ENCODE peak calls at places on chromosome 22, in six cellular contexts. X, S, C, L, E and P are unnamed samples.
A peak's percentile ranks its signal among the peaks of the same experiment; 100 is the strongest.

GRCh38 chr22:38819387-38819940 is 24.4 kb downstream of the NPTXR start:
- DNase-seq in S (no peak), C (no peak), L (no peak), X (no peak), E (no peak), P (no peak)

GRCh38 chr22:26480611-26480932 is 3.0 kb downstream of the HPS4 start:
- DNase-seq in X (no peak), C (no peak), L (no peak), S (no peak), E (no peak), P (no peak)

GRCh38 chr22:30752771-30753170 is 58.1 kb downstream of the OSBP2 start:
- DNase-seq in E (no peak), S (no peak), C (no peak), L (no peak), X (no peak), P (no peak)

GRCh38 chr22:39214383-39215069 is 30.3 kb downstream of the PDGFB start:
- DNase-seq in E (no peak), X (peak; percentile 73), C (peak; percentile 94), L (peak; percentile 42), S (peak; percentile 99), P (no peak)

GRCh38 chr22:22955276-22955798 is 67.7 kb downstream of the IGLL5 start:
- DNase-seq in X (no peak), L (no peak), C (no peak), S (no peak), E (no peak), P (peak; percentile 51)

GRCh38 chr22:26131755-26132154 is 37.5 kb upstream of the SEZ6L start:
- DNase-seq in L (no peak), C (no peak), S (no peak), X (no peak), E (no peak), P (no peak)

GRCh38 chr22:30826670-30827355 is 132.1 kb downstream of the OSBP2 start:
- DNase-seq in X (no peak), C (no peak), E (no peak), L (no peak), S (no peak), P (no peak)

GRCh38 chr22:27734066-27734465 is 67.5 kb downstream of the MN1 start:
- DNase-seq in X (no peak), C (no peak), L (no peak), S (peak; percentile 0), E (no peak), P (no peak)

DNA sequence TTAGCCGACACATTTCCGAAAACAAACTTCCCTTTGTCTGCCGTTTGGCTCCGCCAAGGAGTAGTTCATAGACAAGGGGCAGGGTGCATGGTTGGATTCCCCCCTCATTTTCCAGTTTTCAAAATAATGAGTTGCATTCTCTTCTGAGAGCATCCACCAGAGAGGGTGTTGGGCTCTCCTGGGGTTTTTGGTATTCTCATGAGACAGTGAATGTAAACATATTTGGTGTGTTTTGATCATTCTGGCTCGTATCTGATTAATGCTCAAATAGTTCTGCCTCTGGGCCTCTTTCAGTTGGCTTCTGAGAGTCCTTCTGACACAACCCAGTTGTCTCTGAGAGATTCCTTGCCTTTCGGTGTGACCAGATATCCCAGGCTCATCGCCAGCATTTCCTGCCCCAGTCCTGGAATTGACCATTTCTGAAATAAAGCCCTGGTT is 21.7 kb downstream of the GRAMD4 start:
- DNase-seq in S (no peak), X (no peak), E (no peak), L (peak; percentile 12), C (no peak), P (no peak)
- H3K9me2 ChIP-seq in S (no peaks in the 10 kb centered on the region), X (no peaks in the 10 kb centered on the region), E (no peaks in the 10 kb centered on the region), L (no peaks in the 10 kb centered on the region), C (no peaks in the 10 kb centered on the region), P (no peaks in the 10 kb centered on the region)

GRCh38 chr22:46780453-46780852 is 18.0 kb downstream of the TBC1D22A start:
- DNase-seq in X (no peak), L (no peak), C (no peak), S (no peak), E (no peak), P (no peak)

GRCh38 chr22:46777609-46777970 is 15.1 kb downstream of the TBC1D22A start:
- DNase-seq in S (peak; percentile 21), L (no peak), C (no peak), X (no peak), E (no peak), P (no peak)

GRCh38 chr22:46776876-46777608 is 14.6 kb downstream of the TBC1D22A start:
- DNase-seq in E (no peak), X (no peak), L (no peak), S (peak; percentile 12), C (no peak), P (no peak)

GRCh38 chr22:46779651-46780050 is 17.2 kb downstream of the TBC1D22A start:
- DNase-seq in S (peak; percentile 13), X (no peak), C (no peak), L (no peak), E (no peak), P (no peak)

DNA sequence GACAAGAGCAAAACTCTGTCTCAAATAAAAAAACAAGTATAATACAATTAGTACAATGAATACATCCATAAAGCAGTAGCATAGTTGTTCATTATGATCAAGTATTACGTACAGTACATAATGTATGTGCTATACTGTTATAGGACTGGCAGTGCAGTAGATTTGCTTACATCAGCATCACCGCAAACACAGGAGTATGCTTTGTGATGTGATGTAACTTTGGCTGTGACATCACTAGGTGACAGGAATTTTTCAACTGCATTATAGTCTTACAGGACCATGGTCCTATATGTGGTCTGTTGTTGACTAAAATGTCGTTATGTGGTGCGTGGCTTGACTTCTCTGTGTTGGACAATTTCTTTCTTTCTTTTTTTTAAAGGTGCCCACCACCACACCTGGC is 16.6 kb downstream of the TBC1D22A start:
- DNase-seq in L (no peak), X (no peak), S (peak; percentile 28), E (no peak), C (no peak), P (no peak)
- H3K4me1 ChIP-seq in L (peaks cover 11% of the 10 kb centered on the region), X (peaks cover 26% of the 10 kb centered on the region), S (peaks cover 22% of the 10 kb centered on the region), E (no peaks in the 10 kb centered on the region), C (peaks cover 17% of the 10 kb centered on the region), P (peaks cover under 1% of the 10 kb centered on the region)

GRCh38 chr22:37403267-37403960 is 23.9 kb downstream of the ELFN2 start:
- DNase-seq in S (no peak), E (peak; percentile 76), L (no peak), C (no peak), X (no peak), P (no peak)
- H3K9me2 ChIP-seq in S (no peaks in the 10 kb centered on the region), E (no peaks in the 10 kb centered on the region), L (no peaks in the 10 kb centered on the region), C (no peaks in the 10 kb centered on the region), X (no peaks in the 10 kb centered on the region), P (no peaks in the 10 kb centered on the region)

GRCh38 chr22:35781898-35782297 is 64.2 kb downstream of the APOL5 start:
- DNase-seq in L (no peak), C (no peak), X (no peak), E (no peak), S (no peak), P (no peak)

GRCh38 chr22:35783943-35784614 is 66.4 kb downstream of the APOL5 start:
- DNase-seq in E (no peak), S (peak; percentile 99), X (no peak), L (peak; percentile 86), C (peak; percentile 89), P (no peak)

GRCh38 chr22:35782504-35782903 is 64.8 kb downstream of the APOL5 start:
- DNase-seq in L (peak; percentile 19), X (no peak), S (no peak), E (no peak), C (no peak), P (no peak)

GRCh38 chr22:35785181-35785923 is 67.7 kb downstream of the APOL5 start:
- DNase-seq in C (no peak), E (no peak), L (peak; percentile 63), X (no peak), S (no peak), P (no peak)

DNA sequence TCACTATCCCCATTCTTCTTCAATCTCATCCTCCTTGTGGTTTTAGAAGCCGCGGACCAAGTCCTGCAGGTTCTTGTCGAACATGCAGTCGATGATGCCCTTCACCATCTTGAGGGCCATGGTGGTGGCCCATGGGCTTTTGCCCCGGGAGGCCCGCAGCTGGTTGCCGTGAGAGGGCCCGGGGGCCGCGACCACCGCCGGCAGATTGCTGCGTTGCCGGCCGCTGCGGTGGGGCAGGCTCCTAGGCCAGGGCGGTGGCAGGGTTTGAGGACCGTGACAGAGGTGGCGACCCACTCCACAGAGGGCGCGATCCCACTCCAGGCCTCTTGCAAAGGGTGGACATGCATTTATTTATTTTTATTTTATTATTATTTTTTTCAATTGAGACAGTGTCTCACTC is 67.0 kb downstream of the APOL5 start:
- DNase-seq in C (no peak), L (no peak), S (no peak), X (no peak), E (no peak), P (no peak)
- H3K4me1 ChIP-seq in C (peaks cover 29% of the 10 kb centered on the region), L (peaks cover 47% of the 10 kb centered on the region), S (peaks cover 34% of the 10 kb centered on the region), X (no peaks in the 10 kb centered on the region), E (peaks cover 23% of the 10 kb centered on the region), P (peaks cover 2% of the 10 kb centered on the region)